ENCODE peak calls at places on chromosome 12, in four cellular contexts. One of them, this sample, is unnamed.
A peak's percentile ranks its signal among the peaks of the same experiment; 100 is the strongest.

GRCh38 chr12:55823419-55823818 is 5.6 kb downstream of the ORMDL2 start:
- DNase-seq in SK-N-SH: no peak
- DNase-seq in suprapubic skin: no peak
- DNase-seq in cardiac muscle cell: no peak
- DNase-seq in this sample: no peak

GRCh38 chr12:115506822-115507629 is 770.5 kb downstream of the MED13L start:
- DNase-seq in suprapubic skin: no peak
- DNase-seq in SK-N-SH: no peak
- DNase-seq in cardiac muscle cell: no peak
- DNase-seq in this sample: peak; percentile 49

GRCh38 chr12:74365178-74365964 is 172.3 kb upstream of the ATXN7L3B start:
- DNase-seq in SK-N-SH: peak; percentile 26
- DNase-seq in cardiac muscle cell: peak; percentile 48
- DNase-seq in suprapubic skin: no peak
- DNase-seq in this sample: peak; percentile 51

GRCh38 chr12:105351523-105351922 is 21.0 kb downstream of the C12orf75 start:
- DNase-seq in SK-N-SH: no peak
- DNase-seq in suprapubic skin: no peak
- DNase-seq in cardiac muscle cell: no peak
- DNase-seq in this sample: no peak

GRCh38 chr12:14952295-14952995 is 9.0 kb downstream of the ARHGDIB start:
- DNase-seq in suprapubic skin: no peak
- DNase-seq in cardiac muscle cell: peak; percentile 95
- DNase-seq in SK-N-SH: no peak
- DNase-seq in this sample: no peak

GRCh38 chr12:131862994-131863710 is 31.3 kb upstream of the ULK1 start:
- DNase-seq in cardiac muscle cell: peak; percentile 38
- DNase-seq in suprapubic skin: peak; percentile 57
- DNase-seq in SK-N-SH: no peak
- DNase-seq in this sample: no peak

GRCh38 chr12:114920828-114921579 is 237.0 kb upstream of the TBX3 start:
- DNase-seq in suprapubic skin: no peak
- DNase-seq in cardiac muscle cell: peak; percentile 33
- DNase-seq in SK-N-SH: no peak
- DNase-seq in this sample: no peak

GRCh38 chr12:71107976-71108749 is 49.6 kb downstream of the TSPAN8 start:
- DNase-seq in SK-N-SH: no peak
- DNase-seq in suprapubic skin: no peak
- DNase-seq in cardiac muscle cell: no peak
- DNase-seq in this sample: no peak

GRCh38 chr12:101697930-101698781 is 716 bp downstream of the CHPT1 start:
- DNase-seq in suprapubic skin: peak; percentile 80
- DNase-seq in cardiac muscle cell: peak; percentile 29
- DNase-seq in SK-N-SH: no peak
- DNase-seq in this sample: peak; percentile 44

GRCh38 chr12:32768518-32768917 is 12.8 kb upstream of the YARS2 start:
- DNase-seq in SK-N-SH: no peak
- DNase-seq in cardiac muscle cell: no peak
- DNase-seq in suprapubic skin: no peak
- DNase-seq in this sample: peak; percentile 9

GRCh38 chr12:106289196-106289681 is 13.3 kb upstream of the TCP11L2 start:
- DNase-seq in SK-N-SH: no peak
- DNase-seq in suprapubic skin: no peak
- DNase-seq in cardiac muscle cell: peak; percentile 55
- DNase-seq in this sample: no peak

GRCh38 chr12:80509781-80510556 is 65.9 kb downstream of the PTPRQ start:
- DNase-seq in SK-N-SH: peak; percentile 3
- DNase-seq in suprapubic skin: no peak
- DNase-seq in cardiac muscle cell: peak; percentile 16
- DNase-seq in this sample: no peak

GRCh38 chr12:88468546-88468945 is 111.7 kb downstream of the KITLG start:
- DNase-seq in SK-N-SH: no peak
- DNase-seq in cardiac muscle cell: peak; percentile 66
- DNase-seq in suprapubic skin: no peak
- DNase-seq in this sample: no peak

GRCh38 chr12:109621864-109622485 is 48.4 kb downstream of the MVK start:
- DNase-seq in cardiac muscle cell: no peak
- DNase-seq in suprapubic skin: no peak
- DNase-seq in SK-N-SH: peak; percentile 86
- DNase-seq in this sample: no peak

GRCh38 chr12:75766263-75767160 is 255.1 kb upstream of the KRR1 start:
- DNase-seq in cardiac muscle cell: peak; percentile 33
- DNase-seq in suprapubic skin: no peak
- DNase-seq in SK-N-SH: no peak
- DNase-seq in this sample: no peak

GRCh38 chr12:124402281-124403066 is 107.6 kb downstream of the RFLNA start:
- DNase-seq in suprapubic skin: no peak
- DNase-seq in SK-N-SH: no peak
- DNase-seq in cardiac muscle cell: no peak
- DNase-seq in this sample: no peak
- H3K36me3 ChIP-seq in suprapubic skin: peaks cover 69% of the 10 kb centered on the region
- H3K36me3 ChIP-seq in SK-N-SH: no peaks in the 10 kb centered on the region
- H3K36me3 ChIP-seq in cardiac muscle cell: peaks cover 14% of the 10 kb centered on the region
- H3K36me3 ChIP-seq in this sample: peaks cover 95% of the 10 kb centered on the region

GRCh38 chr12:52038447-52038846 is 12.8 kb upstream of the NR4A1 start:
- DNase-seq in SK-N-SH: no peak
- DNase-seq in cardiac muscle cell: no peak
- DNase-seq in suprapubic skin: no peak
- DNase-seq in this sample: no peak
- H3K4me3 ChIP-seq in SK-N-SH: no peak overlapping the region
- H3K4me3 ChIP-seq in cardiac muscle cell: no peak overlapping the region
- H3K4me3 ChIP-seq in suprapubic skin: peak overlapping the region; percentile 79
- H3K4me3 ChIP-seq in this sample: no peak overlapping the region

GRCh38 chr12:58934528-58934927 is 14.2 kb upstream of the LRIG3 start:
- DNase-seq in SK-N-SH: no peak
- DNase-seq in suprapubic skin: no peak
- DNase-seq in cardiac muscle cell: no peak
- DNase-seq in this sample: no peak

GRCh38 chr12:58933068-58933681 is 12.9 kb upstream of the LRIG3 start:
- DNase-seq in cardiac muscle cell: no peak
- DNase-seq in SK-N-SH: no peak
- DNase-seq in suprapubic skin: no peak
- DNase-seq in this sample: no peak

GRCh38 chr12:58931518-58931917 is 11.2 kb upstream of the LRIG3 start:
- DNase-seq in cardiac muscle cell: no peak
- DNase-seq in suprapubic skin: no peak
- DNase-seq in SK-N-SH: no peak
- DNase-seq in this sample: no peak

GRCh38 chr12:58927112-58927511 is 6.8 kb upstream of the LRIG3 start:
- DNase-seq in cardiac muscle cell: no peak
- DNase-seq in suprapubic skin: no peak
- DNase-seq in SK-N-SH: no peak
- DNase-seq in this sample: no peak

GRCh38 chr12:58930770-58931324 is 10.5 kb upstream of the LRIG3 start:
- DNase-seq in cardiac muscle cell: no peak
- DNase-seq in suprapubic skin: no peak
- DNase-seq in SK-N-SH: no peak
- DNase-seq in this sample: no peak
- H3K27ac ChIP-seq in cardiac muscle cell: no peak overlapping the region
- H3K27ac ChIP-seq in suprapubic skin: no peak overlapping the region
- H3K27ac ChIP-seq in SK-N-SH: no peak overlapping the region
- H3K27ac ChIP-seq in this sample: no peak overlapping the region

GRCh38 chr12:47799357-47799955 is 20.2 kb downstream of the HDAC7 start:
- DNase-seq in suprapubic skin: no peak
- DNase-seq in SK-N-SH: no peak
- DNase-seq in cardiac muscle cell: peak; percentile 60
- DNase-seq in this sample: no peak

GRCh38 chr12:47797432-47797831 is 22.3 kb downstream of the HDAC7 start:
- DNase-seq in suprapubic skin: no peak
- DNase-seq in cardiac muscle cell: no peak
- DNase-seq in SK-N-SH: peak; percentile 76
- DNase-seq in this sample: no peak

GRCh38 chr12:47795814-47796411 is 22.9 kb downstream of the SLC48A1 start:
- DNase-seq in SK-N-SH: no peak
- DNase-seq in suprapubic skin: no peak
- DNase-seq in cardiac muscle cell: no peak
- DNase-seq in this sample: no peak

GRCh38 chr12:47800582-47800981 is 19.1 kb downstream of the HDAC7 start:
- DNase-seq in suprapubic skin: no peak
- DNase-seq in SK-N-SH: no peak
- DNase-seq in cardiac muscle cell: no peak
- DNase-seq in this sample: no peak

DNA sequence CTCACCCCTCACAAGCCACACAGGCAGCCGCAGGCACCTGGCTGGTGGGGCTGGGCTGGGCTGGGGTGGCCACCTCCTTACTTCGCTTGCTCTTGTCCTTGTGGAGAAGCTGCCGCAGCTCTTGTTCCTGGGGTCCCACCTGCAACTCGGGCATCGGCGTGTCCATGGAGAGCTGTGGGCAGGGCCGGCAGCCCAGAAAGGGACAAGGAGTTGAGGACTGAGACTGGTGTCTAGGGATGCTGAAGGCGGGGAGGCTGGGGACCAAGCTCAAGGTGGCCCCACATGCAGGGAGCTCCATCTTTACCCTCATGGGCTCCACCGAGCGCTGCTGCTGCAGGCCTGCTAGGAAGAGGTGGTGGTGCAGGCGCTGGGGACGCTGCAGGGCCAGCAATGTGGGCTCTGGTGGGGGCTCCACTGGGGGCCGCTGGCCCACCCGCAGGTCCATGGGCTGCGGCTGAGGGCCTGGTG is 21.2 kb downstream of the HDAC7 start:
- DNase-seq in cardiac muscle cell: no peak
- DNase-seq in suprapubic skin: no peak
- DNase-seq in SK-N-SH: no peak
- DNase-seq in this sample: no peak
- H3K36me3 ChIP-seq in cardiac muscle cell: peaks cover 28% of the 10 kb centered on the region
- H3K36me3 ChIP-seq in suprapubic skin: peaks cover 58% of the 10 kb centered on the region
- H3K36me3 ChIP-seq in SK-N-SH: peaks cover 14% of the 10 kb centered on the region
- H3K36me3 ChIP-seq in this sample: peaks cover 5% of the 10 kb centered on the region

DNA sequence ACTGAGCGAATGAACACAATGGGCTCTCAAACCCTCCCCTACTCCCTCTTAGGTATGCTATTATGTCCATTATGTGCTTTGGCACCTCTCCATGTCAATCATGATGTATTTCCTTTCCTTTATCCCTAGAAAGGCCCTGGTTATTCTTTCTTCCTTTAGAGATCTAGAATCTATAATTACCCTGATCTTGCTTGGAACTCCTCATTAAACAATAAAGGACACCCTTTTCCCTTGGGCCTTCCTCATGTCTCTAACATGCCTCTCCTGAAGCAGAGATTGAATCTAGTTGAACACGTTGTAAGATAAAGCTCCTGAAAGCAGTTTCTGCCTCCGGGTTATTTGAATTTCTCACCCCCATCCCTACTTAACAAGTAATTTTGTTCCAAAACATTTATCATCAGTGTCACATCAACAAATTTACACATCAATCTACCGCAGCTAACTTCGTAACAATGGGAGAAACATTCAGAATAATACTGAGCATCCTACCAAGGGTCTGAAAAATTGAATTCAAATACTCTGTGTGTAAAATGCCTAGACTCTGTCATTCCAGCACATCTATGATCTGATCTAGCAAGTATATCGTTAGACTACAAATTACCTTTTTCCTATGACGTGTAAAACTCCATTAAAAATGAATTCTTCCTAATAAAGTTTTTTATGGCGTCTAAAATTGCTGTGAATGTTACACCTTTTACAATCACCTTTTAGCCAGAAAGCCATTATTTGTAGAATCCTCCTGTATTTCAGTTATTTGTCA is 5.4 kb downstream of the USP44 start:
- DNase-seq in cardiac muscle cell: no peak
- DNase-seq in suprapubic skin: no peak
- DNase-seq in SK-N-SH: peak; percentile 18
- DNase-seq in this sample: no peak
- H3K4me3 ChIP-seq in cardiac muscle cell: no peak overlapping the region
- H3K4me3 ChIP-seq in suprapubic skin: no peak overlapping the region
- H3K4me3 ChIP-seq in SK-N-SH: no peak overlapping the region
- H3K4me3 ChIP-seq in this sample: no peak overlapping the region

DNA sequence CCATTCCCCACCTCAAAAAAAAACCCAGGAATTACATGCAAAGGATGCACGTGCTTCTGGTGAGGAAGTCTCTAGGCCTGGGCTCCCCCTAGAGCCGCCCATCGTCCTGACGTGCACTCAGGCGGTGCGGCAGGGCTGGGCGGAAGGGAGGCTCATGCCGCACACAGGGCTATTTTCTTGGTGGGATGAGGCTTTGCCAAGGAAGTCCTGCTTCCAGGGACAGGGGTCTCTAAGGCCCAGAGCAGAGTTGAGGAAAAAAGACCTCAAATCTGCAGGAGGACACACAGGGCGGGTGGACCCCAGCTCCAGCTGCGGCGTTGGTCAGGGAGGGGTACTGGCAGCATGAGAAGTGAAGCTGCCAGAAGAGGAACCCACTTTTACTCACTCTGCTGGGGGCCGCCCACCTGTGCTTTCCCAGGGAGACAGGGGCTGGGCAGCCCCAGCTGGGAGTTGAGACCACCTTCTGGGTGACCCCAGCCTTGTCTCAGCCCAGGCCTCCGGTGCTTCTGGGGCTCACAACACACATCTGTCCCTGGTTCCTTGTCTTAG is 4.2 kb downstream of the RHOF start:
- DNase-seq in suprapubic skin: peak; percentile 64
- DNase-seq in cardiac muscle cell: no peak
- DNase-seq in SK-N-SH: no peak
- DNase-seq in this sample: no peak
- H3K27ac ChIP-seq in suprapubic skin: peak overlapping the region; percentile 61
- H3K27ac ChIP-seq in cardiac muscle cell: no peak overlapping the region
- H3K27ac ChIP-seq in SK-N-SH: no peak overlapping the region
- H3K27ac ChIP-seq in this sample: no peak overlapping the region

This sample was measured in WERI-Rb-1.